ENCODE peak calls at places on chromosomes 11 and 22, in eight cellular contexts. L, K, X, B, Y, Z, U and O are unnamed samples.

GRCh38 chr11:47991266-47991830 is 11.0 kb downstream of the PTPRJ start:
- DNase-seq in L (no peak), K (no peak), X (peak), B (peak), Y (no peak), Z (peak), U (peak), O (no peak)

GRCh38 chr11:127926721-127927120 is 660.6 kb downstream of the ETS1 start:
- DNase-seq in L (no peak), K (no peak), X (no peak), B (no peak), Y (no peak), Z (no peak), U (no peak), O (no peak)

GRCh38 chr22:41360126-41360525 is 21.6 kb upstream of the TEF start:
- DNase-seq in L (no peak), K (no peak), X (no peak), B (peak), Y (no peak), Z (no peak), U (no peak), O (no peak)

GRCh38 chr22:43094085-43094484 is 4.9 kb upstream of the TTLL1 start:
- DNase-seq in L (no peak), K (peak), X (peak), B (peak), Y (no peak), Z (peak), U (no peak), O (peak)

GRCh38 chr11:35009191-35009940 is 92.9 kb downstream of the PDHX start:
- DNase-seq in L (no peak), K (peak), X (peak), B (peak), Y (no peak), Z (peak), U (peak), O (peak)

GRCh38 chr11:133134561-133135173 is 397.6 kb downstream of the OPCML start:
- DNase-seq in L (peak), K (peak), X (peak), B (peak), Y (peak), Z (peak), U (peak), O (peak)

GRCh38 chr22:30868663-30869385 is 99.8 kb downstream of the MORC2 start:
- DNase-seq in L (no peak), K (peak), X (no peak), B (peak), Y (no peak), Z (no peak), U (peak), O (peak)

GRCh38 chr11:125165664-125166346 is 1.3 kb downstream of the PKNOX2 start:
- DNase-seq in L (no peak), K (peak), X (no peak), B (peak), Y (no peak), Z (no peak), U (peak), O (peak)

GRCh38 chr11:106424111-106424510 is 346.6 kb downstream of the AASDHPPT start:
- DNase-seq in L (no peak), K (peak), X (peak), B (peak), Y (no peak), Z (peak), U (peak), O (peak)

GRCh38 chr22:46081036-46081830 is 69.1 kb upstream of the PPARA start:
- DNase-seq in L (no peak), K (no peak), X (peak), B (no peak), Y (no peak), Z (no peak), U (no peak), O (peak)

GRCh38 chr11:74611369-74611861 is 19.0 kb downstream of the POLD3 start:
- DNase-seq in L (peak), K (peak), X (peak), B (peak), Y (no peak), Z (peak), U (peak), O (peak)

GRCh38 chr11:9527481-9528140 is 45.9 kb upstream of the WEE1 start:
- DNase-seq in L (no peak), K (peak), X (peak), B (no peak), Y (no peak), Z (peak), U (peak), O (peak)

GRCh38 chr22:19867617-19868016 is 12.9 kb upstream of the GNB1L start:
- DNase-seq in L (no peak), K (no peak), X (no peak), B (no peak), Y (no peak), Z (no peak), U (no peak), O (no peak)

GRCh38 chr22:38110863-38111852 is 674 bp upstream of the BAIAP2L2 start:
- DNase-seq in L (no peak), K (no peak), X (no peak), B (peak), Y (no peak), Z (peak), U (no peak), O (peak)

GRCh38 chr22:39712938-39713525 is 142.5 kb downstream of the CACNA1I start:
- DNase-seq in L (no peak), K (no peak), X (no peak), B (no peak), Y (no peak), Z (no peak), U (no peak), O (no peak)

DNA sequence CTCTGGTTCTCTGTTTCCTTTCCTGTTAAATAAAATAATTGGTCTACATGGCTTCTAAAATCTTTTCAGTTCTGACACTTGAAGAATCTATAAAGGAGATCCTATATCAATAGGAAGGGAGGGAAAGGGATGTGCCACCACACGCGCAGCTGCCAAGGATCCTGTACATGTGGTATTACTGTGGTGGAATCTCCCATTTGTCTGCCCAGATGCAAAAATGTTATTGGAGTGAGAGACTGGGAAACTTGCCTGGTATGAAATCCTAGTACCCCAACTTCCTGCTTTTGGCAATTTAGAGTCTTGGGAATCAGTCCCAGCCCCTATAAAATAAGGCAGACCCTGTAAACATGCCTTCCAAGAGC is 81.9 kb upstream of the PICALM start:
- DNase-seq in L (no peak), K (no peak), X (peak), B (peak), Y (no peak), Z (no peak), U (peak), O (peak)
- H3K4me2 ChIP-seq in L (peak), K (no peak), X (peak), B (no peak), Y (no peak), Z (no peak), U (no peak), O (peak)

DNA sequence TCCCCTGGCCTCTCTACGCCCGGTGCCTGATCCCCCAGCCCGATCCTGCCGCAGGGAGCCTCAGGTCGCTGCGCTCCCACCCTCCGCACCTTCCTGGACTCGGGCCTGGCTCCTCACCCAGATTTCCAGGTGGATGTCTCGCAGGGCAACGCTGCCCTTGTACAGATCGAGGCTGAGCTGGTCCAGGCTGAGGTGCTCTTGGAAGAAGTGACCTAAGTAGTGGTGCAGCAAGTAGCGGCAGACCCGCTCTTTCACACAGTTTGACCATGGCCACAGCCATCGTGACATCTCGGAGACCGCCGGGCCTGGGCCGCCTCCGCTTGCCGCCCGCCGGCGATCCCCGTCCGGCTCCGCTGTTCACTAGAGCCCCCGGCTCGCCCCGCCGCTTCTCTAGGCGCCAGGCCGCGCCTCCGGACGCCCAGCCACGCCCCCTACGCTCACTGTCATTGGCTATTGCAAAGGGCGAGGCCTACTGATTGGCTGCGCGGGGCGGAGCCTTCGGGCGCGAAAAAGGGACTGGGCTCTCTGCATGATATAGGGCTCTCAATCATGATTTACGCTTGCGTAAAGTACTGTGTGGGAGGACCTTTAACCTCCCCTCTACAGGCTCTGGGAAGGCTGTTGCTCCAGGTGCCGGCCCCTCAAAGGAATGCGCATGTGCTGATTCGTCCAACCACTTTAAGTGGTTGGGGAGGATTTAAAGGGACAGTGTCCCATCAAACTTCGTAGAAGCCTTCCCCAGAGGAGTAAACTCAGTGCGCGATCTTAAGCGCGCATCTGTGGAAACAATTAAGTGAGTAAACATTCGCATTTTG is at the start of gene ATG2A:
- DNase-seq in L (peak), K (peak), X (peak), B (peak), Y (peak), Z (peak), U (peak), O (peak)
- H3K4me2 ChIP-seq in L (peak), K (peak), X (peak), B (peak), Y (peak), Z (peak), U (peak), O (peak)

GRCh38 chr11:28794405-28794804 is 686.2 kb downstream of the METTL15 start:
- DNase-seq in L (no peak), K (peak), X (no peak), B (no peak), Y (no peak), Z (no peak), U (no peak), O (no peak)
- H3K4me2 ChIP-seq in L (no peak), K (no peak), X (no peak), B (no peak), Y (no peak), Z (no peak), U (no peak), O (no peak)

GRCh38 chr11:115439385-115439784 is 64.8 kb downstream of the CADM1 start:
- DNase-seq in L (no peak), K (peak), X (peak), B (no peak), Y (no peak), Z (no peak), U (peak), O (no peak)
- H3K4me2 ChIP-seq in L (no peak), K (no peak), X (no peak), B (no peak), Y (no peak), Z (no peak), U (no peak), O (no peak)

GRCh38 chr11:64179221-64179620 is 6.8 kb upstream of the STIP1 start:
- DNase-seq in L (no peak), K (no peak), X (no peak), B (no peak), Y (no peak), Z (no peak), U (no peak), O (no peak)

GRCh38 chr11:64183890-64184289 is 2.1 kb upstream of the STIP1 start:
- DNase-seq in L (no peak), K (no peak), X (no peak), B (no peak), Y (no peak), Z (no peak), U (no peak), O (no peak)

GRCh38 chr11:64180871-64181270 is 5.1 kb upstream of the STIP1 start:
- DNase-seq in L (no peak), K (no peak), X (no peak), B (no peak), Y (no peak), Z (no peak), U (no peak), O (no peak)

GRCh38 chr11:64178203-64178602 is 7.8 kb upstream of the STIP1 start:
- DNase-seq in L (no peak), K (no peak), X (no peak), B (no peak), Y (no peak), Z (no peak), U (no peak), O (no peak)

GRCh38 chr11:64181506-64182411 is 4.2 kb upstream of the STIP1 start:
- DNase-seq in L (peak), K (peak), X (peak), B (peak), Y (peak), Z (peak), U (peak), O (peak)
- H3K4me2 ChIP-seq in L (peak), K (peak), X (no peak), B (peak), Y (peak), Z (peak), U (peak), O (peak)

DNA sequence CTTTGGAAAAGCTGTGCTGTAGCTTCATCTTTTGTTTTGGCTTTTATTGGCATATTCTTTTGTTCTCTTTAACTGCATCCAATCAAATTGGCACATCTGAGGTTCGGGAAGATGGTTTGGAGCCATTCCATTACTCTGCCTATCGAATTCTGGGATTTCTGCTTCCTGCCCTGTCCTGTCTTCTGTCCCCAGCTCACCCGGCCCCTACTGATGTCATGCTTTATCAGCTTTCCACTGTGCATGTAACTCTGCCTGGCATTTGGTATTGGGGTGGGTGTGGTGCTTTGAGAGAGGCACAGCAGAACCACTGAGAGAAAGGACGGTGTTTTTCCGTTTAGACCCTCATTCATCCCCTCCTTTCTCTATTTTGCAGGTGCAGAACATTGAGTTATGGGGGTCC is 80.4 kb downstream of the ADAMTS15 start:
- DNase-seq in L (no peak), K (no peak), X (no peak), B (no peak), Y (no peak), Z (no peak), U (no peak), O (no peak)
- H3K4me2 ChIP-seq in L (no peak), K (no peak), X (no peak), B (no peak), Y (no peak), Z (no peak), U (no peak), O (no peak)

DNA sequence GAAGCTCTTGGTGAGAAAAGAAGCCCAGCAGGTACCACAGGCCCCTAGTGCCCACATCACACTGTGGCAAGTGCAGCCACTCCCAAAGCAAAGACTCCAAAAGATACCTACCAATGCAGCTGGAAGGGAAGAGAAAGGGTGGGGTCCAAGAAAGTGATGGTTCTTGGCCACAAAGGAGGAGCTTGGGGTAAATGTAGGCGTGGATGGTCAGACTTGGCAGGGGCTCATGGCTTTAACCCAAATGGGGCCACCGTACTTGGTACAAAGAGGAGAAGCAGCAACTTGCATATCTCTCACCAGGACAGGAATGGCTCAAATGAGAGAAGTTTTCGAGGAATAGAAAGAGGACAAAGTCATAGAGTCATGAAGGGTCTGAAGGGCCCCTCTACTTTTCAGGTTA is 4.8 kb downstream of the MAP3K11 start:
- DNase-seq in L (no peak), K (no peak), X (no peak), B (no peak), Y (no peak), Z (no peak), U (peak), O (peak)
- H3K4me2 ChIP-seq in L (no peak), K (no peak), X (no peak), B (no peak), Y (no peak), Z (no peak), U (peak), O (no peak)